ENCODE peak calls at places on chromosomes 7 and 10, in nine cellular contexts. Z, W, M, X, A, R, H, U and F are unnamed samples.

GRCh38 chr10:127299956-127300689 is 103.7 kb upstream of the INSYN2A start:
- DNase-seq in X (peak; percentile 14), H (no peak), W (no peak), A (no peak), M (no peak), Z (no peak), R (no peak), U (peak; percentile 49), F (no peak)

GRCh38 chr10:58638406-58638805 is 125.7 kb downstream of the BICC1 start:
- DNase-seq in Z (no peak), U (no peak), W (no peak), M (peak; percentile 89), H (no peak), R (no peak), X (no peak), A (no peak), F (no peak)

GRCh38 chr7:127885843-127886242 is 145.4 kb downstream of the LRRC4 start:
- DNase-seq in R (no peak), W (peak; percentile 88), M (no peak), A (no peak), X (no peak), Z (no peak), H (no peak), U (no peak), F (no peak)

GRCh38 chr7:127791790-127792189 is 139.8 kb downstream of the SND1 start:
- DNase-seq in W (no peak), A (no peak), R (no peak), H (no peak), X (no peak), Z (no peak), U (no peak), M (no peak), F (no peak)

GRCh38 chr7:142881586-142882337 is 3.8 kb downstream of the TRPV6 start:
- DNase-seq in H (no peak), M (no peak), Z (no peak), W (no peak), R (no peak), A (no peak), U (no peak), X (no peak), F (no peak)

GRCh38 chr10:1040133-1040532 is 8.8 kb downstream of the IDI1 start:
- DNase-seq in A (no peak), X (no peak), M (no peak), U (no peak), R (no peak), H (no peak), W (no peak), Z (no peak), F (no peak)

GRCh38 chr7:32531402-32531801 is 36.1 kb downstream of the AVL9 start:
- DNase-seq in A (no peak), U (no peak), Z (no peak), M (no peak), X (no peak), W (no peak), R (no peak), H (no peak), F (no peak)

GRCh38 chr7:29523728-29524127 is 39.9 kb upstream of the PRR15 start:
- DNase-seq in R (no peak), H (no peak), U (no peak), M (no peak), A (no peak), X (no peak), Z (no peak), W (no peak), F (no peak)

GRCh38 chr10:102710604-102711003 is 3.6 kb downstream of the ARL3 start:
- DNase-seq in W (no peak), H (no peak), X (no peak), U (no peak), R (no peak), M (no peak), Z (no peak), A (no peak), F (no peak)

GRCh38 chr10:30058111-30058510 is 1.3 kb downstream of the JCAD start:
- DNase-seq in M (no peak), Z (peak; percentile 28), W (no peak), H (no peak), R (no peak), X (no peak), U (no peak), A (no peak), F (no peak)

GRCh38 chr10:42722575-42722974 is 60.0 kb upstream of the BMS1 start:
- DNase-seq in H (no peak), R (no peak), A (no peak), X (no peak), W (peak; percentile 9), Z (no peak), U (no peak), M (no peak), F (no peak)

GRCh38 chr7:17432793-17433192 is 134.3 kb downstream of the AHR start:
- DNase-seq in X (no peak), Z (no peak), U (no peak), M (no peak), R (no peak), W (no peak), A (no peak), H (no peak), F (no peak)

GRCh38 chr10:29841724-29842649 is 207.2 kb upstream of the SVIL start:
- DNase-seq in R (no peak), Z (peak; percentile 41), X (peak; percentile 47), H (peak; percentile 96), U (peak; percentile 54), M (peak; percentile 72), A (peak; percentile 50), W (no peak), F (no peak)

GRCh38 chr7:28597284-28597683 is 185.0 kb downstream of the CREB5 start:
- DNase-seq in R (no peak), M (no peak), Z (no peak), U (no peak), H (no peak), W (no peak), X (no peak), A (no peak), F (no peak)

GRCh38 chr7:417625-417889 is 102.1 kb downstream of the PDGFA start:
- DNase-seq in W (no peak), H (peak; percentile 36), X (no peak), Z (no peak), U (no peak), A (no peak), R (no peak), M (no peak), F (no peak)

GRCh38 chr10:19204239-19204917 is 155.8 kb downstream of the MALRD1 start:
- DNase-seq in U (no peak), M (no peak), A (no peak), X (no peak), W (no peak), Z (no peak), H (no peak), R (no peak), F (no peak)

GRCh38 chr10:79387974-79388850 is 40.9 kb downstream of the PPIF start:
- DNase-seq in W (peak; percentile 80), A (peak; percentile 27), U (no peak), X (peak; percentile 5), R (no peak), Z (no peak), M (no peak), H (peak; percentile 64), F (no peak)

GRCh38 chr10:7671121-7671520 is 4.4 kb upstream of the ITIH5 start:
- DNase-seq in U (no peak), H (no peak), W (no peak), R (no peak), Z (no peak), M (no peak), A (no peak), X (no peak), F (no peak)

GRCh38 chr10:24466616-24466949 is 257.1 kb downstream of the ARHGAP21 start:
- DNase-seq in W (no peak), U (no peak), X (no peak), R (no peak), Z (no peak), H (no peak), M (no peak), A (no peak), F (no peak)

GRCh38 chr10:24465124-24465874 is 256.4 kb downstream of the KIAA1217 start:
- DNase-seq in X (peak; percentile 39), Z (no peak), R (no peak), M (no peak), A (no peak), H (no peak), W (no peak), U (peak; percentile 57), F (no peak)

GRCh38 chr10:24467605-24468004 is 256.1 kb downstream of the ARHGAP21 start:
- DNase-seq in W (no peak), Z (no peak), M (no peak), H (no peak), U (no peak), R (no peak), X (no peak), A (no peak), F (no peak)

GRCh38 chr10:24467094-24467493 is 256.6 kb downstream of the ARHGAP21 start:
- DNase-seq in W (no peak), Z (no peak), R (no peak), X (no peak), A (no peak), M (no peak), H (no peak), U (no peak), F (no peak)

GRCh38 chr10:24465899-24466615 is 257.1 kb downstream of the KIAA1217 start:
- DNase-seq in A (no peak), H (no peak), W (peak; percentile 8), R (no peak), Z (no peak), M (peak; percentile 83), X (peak; percentile 59), U (peak; percentile 70), F (no peak)
- TF ChIP-seq POLR2A in A (no peak), H (no peak), W (no peak), R (no peak), Z (no peak), M (no peak), X (peak; percentile 87), U (no peak), F (no peak)

GRCh38 chr7:137990251-137990901 is 11.5 kb downstream of the CREB3L2 start:
- DNase-seq in U (no peak), H (no peak), W (no peak), Z (no peak), R (no peak), M (no peak), X (no peak), A (no peak), F (no peak)
- H3K4me3 ChIP-seq in U (no peak overlapping the region), H (no peak overlapping the region), W (no peak overlapping the region), Z (no peak overlapping the region), R (no peak overlapping the region), M (no peak overlapping the region), X (no peak overlapping the region), A (no peak overlapping the region), F (no peak overlapping the region)

DNA sequence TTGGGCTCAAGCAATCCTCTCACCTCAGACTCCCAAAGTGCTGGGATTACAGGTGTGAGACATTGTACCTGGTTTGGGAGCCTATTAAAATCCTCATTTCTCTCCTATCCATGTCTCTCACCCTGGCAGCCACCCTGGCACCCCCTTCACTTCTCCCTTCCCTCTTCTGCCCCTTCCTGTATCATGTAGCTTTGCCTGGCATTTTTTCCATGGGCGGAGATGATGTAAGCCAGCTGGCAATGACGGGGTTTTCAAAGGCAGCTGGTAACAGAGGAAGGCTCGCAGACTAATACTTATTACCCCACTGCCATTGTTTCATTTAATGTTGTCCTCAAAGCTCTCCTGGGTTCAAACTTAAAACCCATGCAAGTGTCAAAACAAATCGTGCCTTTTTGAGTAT is 61.9 kb downstream of the RGS10 start:
- DNase-seq in W (no peak), Z (no peak), U (no peak), X (no peak), A (no peak), R (no peak), H (peak; percentile 78), M (no peak), F (no peak)
- TF ChIP-seq EP300 in W (no peak), Z (no peak), U (no peak), X (no peak), A (no peak), R (no peak), H (peak; percentile 9), M (no peak), F (no peak)

GRCh38 chr7:155274956-155275355 is 22.7 kb upstream of the INSIG1 start:
- DNase-seq in Z (no peak), X (no peak), U (no peak), M (no peak), R (no peak), A (no peak), W (no peak), H (no peak), F (no peak)
- TF ChIP-seq POLR2A in Z (no peak), X (no peak), U (no peak), M (no peak), R (no peak), A (no peak), W (no peak), H (no peak), F (no peak)